ENCODE peak calls at places on chromosomes 16 and 17, in nine cellular contexts. M is NCI-H1092; J is iPS-NIHi11; F is T-helper 9 cell; N is NCI-H1930; D is left ventricle myocardium inferior; W is choroid plexus epithelial cell; H is CD4-positive, alpha-beta T cell; S is T-helper 1 cell. Z is an unnamed sample.
A peak's percentile ranks its signal among the peaks of the same experiment; 100 is the strongest.

GRCh38 chr17:15262291-15263205 is 2.6 kb downstream of the PMP22 start:
- DNase-seq in H (no peak), D (peak; percentile 92), F (no peak), S (no peak), N (peak; percentile 60), W (peak; percentile 82), M (no peak), J (peak; percentile 68), Z (no peak)

GRCh38 chr17:9256944-9257629 is 235.8 kb downstream of the NTN1 start:
- DNase-seq in M (no peak), S (no peak), W (no peak), J (no peak), N (no peak), D (no peak), F (no peak), H (no peak), Z (no peak)

GRCh38 chr16:81707411-81708321 is 71.4 kb upstream of the PLCG2 start:
- DNase-seq in M (no peak), D (peak; percentile 16), W (peak; percentile 69), S (no peak), F (no peak), H (no peak), J (no peak), N (no peak), Z (no peak)

GRCh38 chr17:17568772-17569195 is 22.7 kb downstream of the PEMT start:
- DNase-seq in D (peak; percentile 81), H (peak; percentile 36), J (peak; percentile 95), F (peak; percentile 50), S (peak; percentile 30), M (no peak), N (peak; percentile 38), W (peak; percentile 60), Z (peak; percentile 8)

GRCh38 chr17:74369221-74369620 is 1.9 kb downstream of the GPR142 start:
- DNase-seq in F (peak; percentile 50), J (peak; percentile 65), W (no peak), M (no peak), S (peak; percentile 36), N (no peak), H (peak; percentile 64), D (peak; percentile 62), Z (peak; percentile 89)

GRCh38 chr17:62017912-62018311 is 47.2 kb downstream of the MED13 start:
- DNase-seq in F (no peak), D (no peak), S (no peak), W (peak; percentile 35), J (no peak), M (no peak), N (no peak), H (no peak), Z (no peak)

GRCh38 chr16:58843675-58844074 is 109.6 kb upstream of the GOT2 start:
- DNase-seq in F (no peak), W (peak; percentile 53), D (no peak), J (peak; percentile 18), S (no peak), N (peak; percentile 1), H (no peak), M (no peak), Z (peak; percentile 88)

GRCh38 chr16:12063004-12063395 is 86.5 kb downstream of the SNX29 start:
- DNase-seq in J (no peak), S (no peak), W (no peak), H (no peak), M (no peak), D (no peak), N (no peak), F (no peak), Z (no peak)

GRCh38 chr16:53949716-53950410 is 245.9 kb downstream of the FTO start:
- DNase-seq in F (no peak), D (no peak), N (no peak), W (peak; percentile 14), H (no peak), M (no peak), S (no peak), J (no peak), Z (no peak)

GRCh38 chr17:29778936-29779811 is 150.9 kb downstream of the SSH2 start:
- DNase-seq in N (no peak), W (peak; percentile 77), J (peak; percentile 66), S (peak; percentile 62), M (no peak), D (peak; percentile 82), H (peak; percentile 81), F (peak; percentile 70), Z (peak; percentile 86)

GRCh38 chr17:927611-928461 is 51.7 kb downstream of the NXN start:
- DNase-seq in W (peak; percentile 95), N (no peak), H (no peak), J (no peak), M (no peak), F (no peak), S (no peak), D (no peak), Z (no peak)

GRCh38 chr16:2428787-2429036 is 535 bp upstream of the CCNF start:
- DNase-seq in F (peak; percentile 12), H (no peak), M (no peak), W (no peak), D (no peak), S (no peak), N (no peak), J (no peak), Z (no peak)

GRCh38 chr16:54847207-54847606 is 83.5 kb upstream of the IRX5 start:
- DNase-seq in W (no peak), J (no peak), D (no peak), M (no peak), F (no peak), N (no peak), S (no peak), H (no peak), Z (no peak)

GRCh38 chr16:88508868-88509748 is 56.0 kb downstream of the ZFPM1 start:
- DNase-seq in J (no peak), W (no peak), S (no peak), D (no peak), F (no peak), M (no peak), N (no peak), H (no peak), Z (no peak)

GRCh38 chr16:77298638-77299360 is 99.6 kb downstream of the SYCE1L start:
- DNase-seq in H (no peak), F (no peak), N (no peak), M (no peak), J (no peak), S (no peak), W (peak; percentile 96), D (no peak), Z (no peak)

GRCh38 chr17:78359216-78359935 is 501 bp downstream of the SOCS3 start:
- DNase-seq in S (peak; percentile 33), F (no peak), N (no peak), M (no peak), W (peak; percentile 72), J (peak; percentile 39), D (peak; percentile 39), H (peak; percentile 33), Z (no peak)

GRCh38 chr16:77387810-77388209 is 47.0 kb downstream of the ADAMTS18 start:
- DNase-seq in W (no peak), S (no peak), N (no peak), D (no peak), M (no peak), F (no peak), H (no peak), J (peak; percentile 38), Z (no peak)

GRCh38 chr17:17173921-17174320 is 32.2 kb downstream of the PLD6 start:
- DNase-seq in J (no peak), N (no peak), M (no peak), D (no peak), W (no peak), F (no peak), S (no peak), H (no peak), Z (no peak)